ENCODE peak calls at places on chromosomes 13 and 19, in eight cellular contexts. J, W, T, U, V, R, I and Z are unnamed samples.

GRCh38 chr13:114057131-114058050 is 75.0 kb downstream of the RASA3 start:
- DNase-seq in J (no peak), W (no peak), T (no peak), U (no peak), V (no peak), R (no peak), I (no peak), Z (no peak)

GRCh38 chr19:20471441-20471840 is 94.1 kb downstream of the ZNF737 start:
- DNase-seq in J (no peak), W (no peak), T (no peak), U (no peak), V (no peak), R (no peak), I (no peak), Z (no peak)

GRCh38 chr13:97506511-97506910 is 72.5 kb downstream of the RAP2A start:
- DNase-seq in J (no peak), W (no peak), T (no peak), U (no peak), V (no peak), R (no peak), I (no peak), Z (no peak)

GRCh38 chr19:40687525-40688016 is 2.9 kb downstream of the NUMBL start:
- DNase-seq in J (no peak), W (no peak), T (no peak), U (peak), V (peak), R (no peak), I (no peak), Z (peak)

GRCh38 chr19:39127812-39128510 is 2.4 kb downstream of the PAK4 start:
- DNase-seq in J (no peak), W (no peak), T (no peak), U (no peak), V (no peak), R (no peak), I (peak), Z (no peak)

GRCh38 chr13:110560606-110561334 is 752 bp downstream of the RAB20 start:
- DNase-seq in J (no peak), W (no peak), T (peak), U (no peak), V (peak), R (no peak), I (no peak), Z (peak)

GRCh38 chr13:90287521-90287920 is 1060.0 kb upstream of the MIR17HG start:
- DNase-seq in J (no peak), W (no peak), T (no peak), U (no peak), V (no peak), R (no peak), I (no peak), Z (no peak)

GRCh38 chr19:35266904-35267817 is 1.6 kb upstream of the USF2 start:
- DNase-seq in J (no peak), W (peak), T (peak), U (peak), V (peak), R (peak), I (peak), Z (peak)

GRCh38 chr13:113052206-113052605 is 53.4 kb upstream of the F7 start:
- DNase-seq in J (no peak), W (no peak), T (no peak), U (no peak), V (peak), R (no peak), I (peak), Z (no peak)

GRCh38 chr13:52104624-52105023 is 24.2 kb downstream of the NEK5 start:
- DNase-seq in J (no peak), W (no peak), T (no peak), U (no peak), V (no peak), R (no peak), I (no peak), Z (no peak)

GRCh38 chr13:40192516-40193257 is 473.8 kb downstream of the FOXO1 start:
- DNase-seq in J (no peak), W (no peak), T (no peak), U (peak), V (peak), R (no peak), I (no peak), Z (no peak)

GRCh38 chr19:15337202-15337601 is 4.9 kb upstream of the BRD4 start:
- DNase-seq in J (no peak), W (no peak), T (no peak), U (no peak), V (no peak), R (no peak), I (no peak), Z (no peak)

GRCh38 chr19:52492201-52492960 is 35.1 kb upstream of the ZNF808 start:
- DNase-seq in J (no peak), W (peak), T (peak), U (peak), V (no peak), R (no peak), I (no peak), Z (no peak)

GRCh38 chr13:48184260-48184659 is 48.7 kb upstream of the ITM2B start:
- DNase-seq in J (no peak), W (no peak), T (no peak), U (no peak), V (no peak), R (no peak), I (no peak), Z (no peak)

GRCh38 chr19:12786950-12787349 is 4.3 kb upstream of the JUNB start:
- DNase-seq in J (no peak), W (peak), T (no peak), U (no peak), V (no peak), R (no peak), I (peak), Z (no peak)

GRCh38 chr13:33519561-33520479 is 234.3 kb upstream of the STARD13 start:
- DNase-seq in J (no peak), W (no peak), T (no peak), U (no peak), V (no peak), R (no peak), I (no peak), Z (no peak)

GRCh38 chr13:23848019-23848418 is 41.2 kb downstream of the MIPEP start:
- DNase-seq in J (no peak), W (no peak), T (no peak), U (no peak), V (no peak), R (no peak), I (no peak), Z (no peak)

GRCh38 chr19:2552859-2553258 is 76.9 kb downstream of the GADD45B start:
- DNase-seq in J (no peak), W (no peak), T (no peak), U (no peak), V (no peak), R (peak), I (no peak), Z (no peak)

GRCh38 chr19:6412111-6412999 is 12.3 kb downstream of the KHSRP start:
- DNase-seq in J (no peak), W (peak), T (peak), U (no peak), V (no peak), R (peak), I (no peak), Z (no peak)

GRCh38 chr13:27605099-27605498 is 15.2 kb downstream of the LNX2 start:
- DNase-seq in J (no peak), W (no peak), T (no peak), U (no peak), V (no peak), R (no peak), I (no peak), Z (no peak)
- H3K27ac ChIP-seq in J (no peak), W (no peak), T (no peak), U (no peak), V (no peak), R (no peak), I (no peak), Z (no peak)

DNA sequence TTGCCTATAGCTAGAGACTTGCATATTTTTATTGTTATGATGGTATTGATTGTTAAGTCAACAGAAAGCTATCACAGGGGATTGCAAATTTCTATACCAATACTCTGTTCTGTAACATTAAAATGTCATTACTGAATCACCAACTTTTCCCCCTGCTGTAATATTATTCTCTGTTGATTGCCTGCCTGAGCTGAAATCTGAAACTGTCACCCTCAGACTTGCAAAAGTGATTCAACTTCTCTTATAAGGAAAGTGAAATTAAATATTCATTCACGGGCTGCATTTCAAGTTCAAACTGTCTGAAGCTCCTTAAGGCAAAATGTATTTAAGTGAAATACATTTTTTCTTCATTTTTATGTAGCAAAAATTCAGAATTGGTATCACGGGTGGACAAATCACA is 723.2 kb downstream of the PCDH9 start:
- DNase-seq in J (no peak), W (no peak), T (no peak), U (no peak), V (no peak), R (no peak), I (no peak), Z (no peak)
- H3K4me3 ChIP-seq in J (no peak), W (no peak), T (no peak), U (no peak), V (no peak), R (no peak), I (no peak), Z (no peak)

GRCh38 chr19:33610588-33610987 is 11.2 kb upstream of the CHST8 start:
- DNase-seq in J (no peak), W (no peak), T (no peak), U (no peak), V (no peak), R (no peak), I (no peak), Z (no peak)
- TF ChIP-seq CTCF in J (no peak), W (no peak), T (no peak), U (no peak), V (no peak), R (no peak), I (no peak), Z (no peak)

GRCh38 chr13:31175847-31176536 is 14.3 kb upstream of the HSPH1 start:
- DNase-seq in J (no peak), W (no peak), T (no peak), U (peak), V (no peak), R (no peak), I (no peak), Z (no peak)
- H3K27ac ChIP-seq in J (no peak), W (no peak), T (no peak), U (no peak), V (no peak), R (no peak), I (no peak), Z (no peak)

GRCh38 chr19:33781536-33781935 is 15.1 kb upstream of the KCTD15 start:
- DNase-seq in J (no peak), W (no peak), T (no peak), U (no peak), V (no peak), R (no peak), I (no peak), Z (no peak)
- H3K4me3 ChIP-seq in J (no peak), W (no peak), T (no peak), U (no peak), V (no peak), R (no peak), I (no peak), Z (no peak)

GRCh38 chr13:38960175-38960574 is 30.5 kb downstream of the STOML3 start:
- DNase-seq in J (no peak), W (no peak), T (no peak), U (no peak), V (no peak), R (no peak), I (no peak), Z (no peak)
- TF ChIP-seq CTCF in J (no peak), W (no peak), T (no peak), U (no peak), V (no peak), R (no peak), I (no peak), Z (no peak)

GRCh38 chr13:100022798-100023197 is 41.2 kb downstream of the ZIC2 start:
- DNase-seq in J (peak), W (no peak), T (no peak), U (no peak), V (no peak), R (no peak), I (no peak), Z (no peak)

GRCh38 chr13:100029930-100030329 is 48.3 kb downstream of the ZIC2 start:
- DNase-seq in J (no peak), W (no peak), T (no peak), U (no peak), V (no peak), R (no peak), I (no peak), Z (no peak)

GRCh38 chr13:100019780-100020356 is 38.3 kb downstream of the ZIC2 start:
- DNase-seq in J (no peak), W (no peak), T (no peak), U (no peak), V (no peak), R (no peak), I (no peak), Z (no peak)

DNA sequence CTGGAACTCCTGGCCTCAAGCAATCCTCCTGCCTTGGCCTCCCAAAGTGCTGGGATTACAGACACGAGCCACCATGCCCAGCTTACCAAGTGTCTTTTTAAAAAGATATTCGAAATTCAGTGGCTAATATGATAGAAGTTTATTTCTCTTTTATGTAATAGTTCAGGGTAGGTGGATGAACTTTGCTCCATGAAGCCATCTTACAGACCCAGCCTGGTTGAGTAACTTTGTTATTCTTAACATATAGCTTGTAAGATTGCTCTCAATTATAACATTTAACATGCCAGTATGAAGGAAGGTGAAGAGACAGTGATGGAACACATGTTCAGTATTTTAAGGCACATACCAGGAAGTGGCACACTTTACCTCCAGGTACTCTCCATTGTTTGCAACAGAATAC is 42.4 kb downstream of the ZIC2 start:
- DNase-seq in J (no peak), W (no peak), T (no peak), U (no peak), V (no peak), R (no peak), I (no peak), Z (no peak)
- H3K27ac ChIP-seq in J (no peak), W (no peak), T (no peak), U (no peak), V (no peak), R (no peak), I (no peak), Z (no peak)